ENCODE peak calls at places on chromosomes 11 and 22, in five cellular contexts. W is SK-N-SH, A is ovary, E is GM12878, K is transverse colon. D is an unnamed sample.
A peak's percentile ranks its signal among the peaks of the same experiment; 100 is the strongest.

GRCh38 chr11:94638278-94638901 is 71.2 kb downstream of the PIWIL4 start:
- DNase-seq in W (no peak), A (no peak), E (no peak), K (no peak), D (no peak)

GRCh38 chr11:65736810-65737209 is 16.2 kb upstream of the RNASEH2C start:
- DNase-seq in W (no peak), A (no peak), E (no peak), K (no peak), D (no peak)

GRCh38 chr11:34727228-34727737 is 106.4 kb downstream of the EHF start:
- DNase-seq in W (no peak), A (no peak), E (no peak), K (no peak), D (no peak)

GRCh38 chr22:49959782-49960158 is 802 bp upstream of the PIM3 start:
- DNase-seq in W (peak; percentile 80), A (peak; percentile 74), E (no peak), K (peak; percentile 73), D (no peak)

GRCh38 chr22:24185501-24186351 is 4.4 kb downstream of the SUSD2 start:
- DNase-seq in W (peak; percentile 20), A (peak; percentile 19), E (no peak), K (no peak), D (no peak)

GRCh38 chr11:44484211-44484610 is 81.3 kb upstream of the CD82 start:
- DNase-seq in W (peak; percentile 68), A (no peak), E (no peak), K (no peak), D (no peak)

GRCh38 chr11:114586797-114587196 is 8.8 kb downstream of the NXPE4 start:
- DNase-seq in W (no peak), A (no peak), E (no peak), K (no peak), D (no peak)

GRCh38 chr11:75301131-75301530 is 50.3 kb downstream of the ARRB1 start:
- DNase-seq in W (no peak), A (no peak), E (no peak), K (peak; percentile 55), D (no peak)

GRCh38 chr11:78420796-78421209 is 3.2 kb upstream of the GAB2 start:
- DNase-seq in W (peak; percentile 65), A (peak; percentile 60), E (no peak), K (peak; percentile 66), D (peak; percentile 34)

GRCh38 chr11:38315151-38315550 is 1717.1 kb upstream of the RAG2 start:
- DNase-seq in W (no peak), A (no peak), E (no peak), K (no peak), D (no peak)

GRCh38 chr11:34346551-34346950 is 11.3 kb downstream of the ABTB2 start:
- DNase-seq in W (peak; percentile 40), A (no peak), E (no peak), K (no peak), D (no peak)

GRCh38 chr22:37639070-37639760 is at the start of gene SH3BP1:
- DNase-seq in W (peak; percentile 89), A (no peak), E (no peak), K (peak; percentile 81), D (no peak)

GRCh38 chr11:96326954-96327353 is 16.0 kb downstream of the MAML2 start:
- DNase-seq in W (no peak), A (no peak), E (no peak), K (no peak), D (no peak)

GRCh38 chr22:46520880-46521279 is 16.5 kb downstream of the CELSR1 start:
- DNase-seq in W (no peak), A (no peak), E (no peak), K (no peak), D (no peak)

GRCh38 chr11:1866226-1866625 is 13.3 kb downstream of the LSP1 start:
- DNase-seq in W (no peak), A (no peak), E (no peak), K (no peak), D (no peak)

GRCh38 chr11:117175104-117175503 is 3.4 kb upstream of the SIDT2 start:
- DNase-seq in W (no peak), A (no peak), E (no peak), K (no peak), D (no peak)

GRCh38 chr11:126333142-126333541 is 22.3 kb upstream of the ST3GAL4 start:
- DNase-seq in W (no peak), A (no peak), E (no peak), K (no peak), D (no peak)

GRCh38 chr22:28894320-28894719 is 10.9 kb downstream of the ZNRF3 start:
- DNase-seq in W (no peak), A (no peak), E (no peak), K (peak; percentile 64), D (no peak)
- H3K27ac ChIP-seq in W (no peak overlapping the region), A (no peak overlapping the region), E (no peak overlapping the region), K (peak overlapping the region; percentile 44), D (no peak overlapping the region)

GRCh38 chr11:111370270-111370901 is 8.7 kb downstream of the POU2AF1 start:
- DNase-seq in W (no peak), A (no peak), E (no peak), K (no peak), D (no peak)

GRCh38 chr11:111367411-111368284 is 11.4 kb downstream of the POU2AF1 start:
- DNase-seq in W (no peak), A (no peak), E (peak; percentile 80), K (peak; percentile 38), D (no peak)

GRCh38 chr11:111365722-111366559 is 13.1 kb downstream of the POU2AF1 start:
- DNase-seq in W (no peak), A (no peak), E (no peak), K (no peak), D (no peak)

GRCh38 chr11:111366560-111367410 is 12.3 kb downstream of the POU2AF1 start:
- DNase-seq in W (no peak), A (no peak), E (no peak), K (no peak), D (no peak)

GRCh38 chr11:111368285-111368560 is 10.9 kb downstream of the POU2AF1 start:
- DNase-seq in W (no peak), A (no peak), E (no peak), K (no peak), D (no peak)
- H3K4me1 ChIP-seq in W (no peaks in the 10 kb centered on the region), A (peaks cover 6% of the 10 kb centered on the region), E (peaks cover 87% of the 10 kb centered on the region), K (no peaks in the 10 kb centered on the region), D (no peaks in the 10 kb centered on the region)

GRCh38 chr11:69014084-69014935 is 1.3 kb upstream of the MRGPRF start:
- DNase-seq in W (peak; percentile 69), A (peak; percentile 84), E (no peak), K (peak; percentile 65), D (peak; percentile 57)
- TF ChIP-seq EP300 in W (no peak), A (no peak), E (no peak), K (no peak), D (peak; percentile 56)

GRCh38 chr22:39292002-39292401 is 27.4 kb downstream of the RPL3 start:
- DNase-seq in W (no peak), A (no peak), E (no peak), K (no peak), D (no peak)
- H3K27ac ChIP-seq in W (no peak overlapping the region), A (no peak overlapping the region), E (no peak overlapping the region), K (peak overlapping the region; percentile 45), D (peak overlapping the region; percentile 89)

GRCh38 chr22:20239951-20240773 is 28.0 kb downstream of the RTN4R start:
- DNase-seq in W (peak; percentile 63), A (peak; percentile 87), E (no peak), K (no peak), D (no peak)
- H3K4me1 ChIP-seq in W (peaks cover 43% of the 10 kb centered on the region), A (peaks cover 47% of the 10 kb centered on the region), E (peaks cover 30% of the 10 kb centered on the region), K (no peaks in the 10 kb centered on the region), D (no peaks in the 10 kb centered on the region)

DNA sequence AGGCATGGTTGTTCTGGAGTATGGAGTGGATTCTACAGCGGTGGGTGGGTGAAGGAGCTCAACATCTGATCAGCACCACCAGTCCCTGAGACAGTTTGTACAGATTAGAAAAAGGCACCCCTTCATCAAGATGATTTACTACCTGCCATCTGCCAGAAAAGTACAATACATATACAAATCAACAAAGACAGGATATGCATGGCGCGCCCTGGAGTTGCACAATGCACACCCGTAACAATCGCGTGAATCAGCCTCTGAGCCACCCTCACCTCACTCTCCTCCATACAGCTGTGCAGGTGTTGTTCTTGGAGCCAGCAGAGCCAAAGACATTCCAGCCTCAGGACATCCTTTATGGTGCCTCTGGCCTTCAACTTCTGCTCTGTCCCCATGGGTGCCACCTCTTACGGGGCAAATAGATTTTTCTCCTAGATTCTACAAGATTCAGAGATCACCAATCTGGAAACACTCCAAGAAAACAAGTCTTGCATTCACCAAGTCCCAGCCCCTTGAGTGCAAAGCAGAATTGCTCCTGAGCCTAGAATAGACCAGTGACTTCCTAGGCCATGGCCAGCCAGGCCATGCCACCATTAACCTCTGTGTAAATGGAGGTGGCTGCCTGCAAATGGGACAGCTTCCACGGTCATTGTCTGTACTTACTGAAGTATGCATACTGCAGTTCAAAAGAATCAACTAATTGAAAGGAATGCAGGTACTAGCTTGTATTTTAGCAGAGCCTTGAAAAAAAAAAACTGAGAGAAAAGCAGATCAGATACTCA is 490.9 kb downstream of the SOX6 start:
- DNase-seq in W (no peak), A (no peak), E (no peak), K (no peak), D (no peak)
- TF ChIP-seq EP300 in W (no peak), A (no peak), E (no peak), K (no peak), D (no peak)

GRCh38 chr11:125274774-125275173 is 110.2 kb downstream of the PKNOX2 start:
- DNase-seq in W (no peak), A (no peak), E (no peak), K (no peak), D (no peak)

GRCh38 chr11:125272822-125273221 is 108.3 kb downstream of the PKNOX2 start:
- DNase-seq in W (no peak), A (no peak), E (no peak), K (no peak), D (no peak)

GRCh38 chr11:125272092-125272491 is 107.5 kb downstream of the PKNOX2 start:
- DNase-seq in W (no peak), A (no peak), E (no peak), K (no peak), D (no peak)

GRCh38 chr11:125274309-125274708 is 109.8 kb downstream of the PKNOX2 start:
- DNase-seq in W (no peak), A (no peak), E (no peak), K (no peak), D (no peak)

GRCh38 chr11:125273519-125274000 is 109.0 kb downstream of the PKNOX2 start:
- DNase-seq in W (no peak), A (no peak), E (no peak), K (no peak), D (no peak)
- H3K27ac ChIP-seq in W (no peak overlapping the region), A (no peak overlapping the region), E (no peak overlapping the region), K (no peak overlapping the region), D (no peak overlapping the region)

GRCh38 chr11:48054994-48055291 is 74.6 kb downstream of the PTPRJ start:
- DNase-seq in W (no peak), A (no peak), E (no peak), K (no peak), D (no peak)

GRCh38 chr11:48058777-48059176 is 78.4 kb downstream of the PTPRJ start:
- DNase-seq in W (no peak), A (no peak), E (no peak), K (no peak), D (no peak)

GRCh38 chr11:48055292-48056132 is 75.2 kb downstream of the PTPRJ start:
- DNase-seq in W (no peak), A (no peak), E (no peak), K (peak; percentile 63), D (no peak)

GRCh38 chr11:48058064-48058463 is 77.7 kb downstream of the PTPRJ start:
- DNase-seq in W (no peak), A (no peak), E (no peak), K (no peak), D (no peak)

GRCh38 chr11:48056325-48057183 is 76.2 kb downstream of the PTPRJ start:
- DNase-seq in W (no peak), A (no peak), E (no peak), K (no peak), D (no peak)
- H3K4me1 ChIP-seq in W (peaks cover 12% of the 10 kb centered on the region), A (no peaks in the 10 kb centered on the region), E (peaks cover 42% of the 10 kb centered on the region), K (peaks cover 21% of the 10 kb centered on the region), D (peaks cover 37% of the 10 kb centered on the region)

D was measured in tibial nerve.